ENCODE peak calls at places on chromosome 22, in nine cellular contexts. T, P, C, R, J, K, I, H and W are unnamed samples.

GRCh38 chr22:22364207-22364606 is 119.6 kb downstream of the VPREB1 start:
- DNase-seq in T (no peak), P (no peak), C (no peak), R (no peak), J (no peak), K (no peak), I (no peak), H (no peak), W (no peak)

GRCh38 chr22:37626144-37626543 is 13.3 kb upstream of the SH3BP1 start:
- DNase-seq in T (no peak), P (no peak), C (peak; percentile 63), R (no peak), J (no peak), K (no peak), I (peak; percentile 79), H (no peak), W (no peak)

GRCh38 chr22:41123151-41123550 is 30.8 kb downstream of the EP300 start:
- DNase-seq in T (no peak), P (no peak), C (no peak), R (peak; percentile 32), J (no peak), K (no peak), I (peak; percentile 36), H (no peak), W (no peak)

GRCh38 chr22:33867118-33867863 is 53.0 kb downstream of the LARGE1 start:
- DNase-seq in T (no peak), P (no peak), C (peak; percentile 42), R (no peak), J (no peak), K (no peak), I (peak; percentile 20), H (no peak), W (no peak)

GRCh38 chr22:22408731-22409696 is 99.5 kb downstream of the ZNF280B start:
- DNase-seq in T (no peak), P (no peak), C (peak; percentile 34), R (no peak), J (no peak), K (no peak), I (peak; percentile 6), H (no peak), W (peak; percentile 5)

GRCh38 chr22:43288807-43289417 is 54.3 kb downstream of the SCUBE1 start:
- DNase-seq in T (no peak), P (no peak), C (no peak), R (no peak), J (no peak), K (no peak), I (no peak), H (no peak), W (no peak)

GRCh38 chr22:44371741-44372525 is 59.2 kb upstream of the SHISAL1 start:
- DNase-seq in T (no peak), P (no peak), C (no peak), R (no peak), J (no peak), K (no peak), I (no peak), H (no peak), W (no peak)

GRCh38 chr22:39472570-39473556 is 16.1 kb downstream of the MGAT3 start:
- DNase-seq in T (no peak), P (no peak), C (no peak), R (no peak), J (no peak), K (no peak), I (peak; percentile 62), H (no peak), W (no peak)

GRCh38 chr22:31748490-31748889 is 1.4 kb downstream of the PRR14L start:
- DNase-seq in T (no peak), P (no peak), C (no peak), R (no peak), J (no peak), K (no peak), I (peak; percentile 13), H (no peak), W (no peak)

GRCh38 chr22:44159811-44160210 is 20.9 kb upstream of the PARVG start:
- DNase-seq in T (no peak), P (no peak), C (no peak), R (no peak), J (no peak), K (no peak), I (no peak), H (no peak), W (no peak)

GRCh38 chr22:30982501-30982900 is 13.4 kb downstream of the TUG1 start:
- DNase-seq in T (no peak), P (no peak), C (no peak), R (no peak), J (no peak), K (no peak), I (no peak), H (no peak), W (no peak)

GRCh38 chr22:49936973-49937757 is 18.7 kb downstream of the CRELD2 start:
- DNase-seq in T (no peak), P (no peak), C (no peak), R (no peak), J (no peak), K (no peak), I (no peak), H (no peak), W (no peak)

GRCh38 chr22:27636716-27637503 is 164.6 kb downstream of the MN1 start:
- DNase-seq in T (no peak), P (no peak), C (no peak), R (no peak), J (no peak), K (no peak), I (no peak), H (no peak), W (no peak)

GRCh38 chr22:24178502-24179440 is 2.5 kb upstream of the SUSD2 start:
- DNase-seq in T (no peak), P (no peak), C (no peak), R (no peak), J (no peak), K (no peak), I (peak; percentile 13), H (no peak), W (no peak)